ENCODE peak calls at places on chromosomes 5 and 9, in eight cellular contexts. M is HL-60, L is HCT116, Q is GM23338, W is GM12878, E is K562, G is HepG2, Z is SK-N-SH. S is an unnamed sample.

GRCh38 chr5:180607861-180608571 is 16.7 kb upstream of the SCGB3A1 start:
- DNase-seq in G (peak), L (no peak), W (no peak), E (no peak), M (no peak), Z (no peak), Q (no peak), S (no peak)

GRCh38 chr9:114223564-114224246 is 68.4 kb downstream of the COL27A1 start:
- DNase-seq in G (peak), W (no peak), E (peak), Q (no peak), M (no peak), L (peak), Z (no peak), S (peak)

GRCh38 chr5:19584131-19584530 is 403.9 kb downstream of the CDH18 start:
- DNase-seq in G (no peak), E (no peak), Z (no peak), W (no peak), Q (no peak), L (no peak), M (no peak), S (no peak)

GRCh38 chr5:54959673-54960418 is 25.5 kb downstream of the ESM1 start:
- DNase-seq in Q (peak), G (peak), E (peak), W (no peak), M (no peak), L (peak), Z (no peak), S (no peak)

GRCh38 chr5:175694371-175695160 is 36.7 kb downstream of the HRH2 start:
- DNase-seq in E (no peak), M (peak), Q (no peak), L (no peak), G (no peak), Z (no peak), W (no peak), S (no peak)

GRCh38 chr9:27763831-27764230 is 190.6 kb upstream of the C9orf72 start:
- DNase-seq in M (no peak), Z (no peak), L (no peak), E (no peak), W (no peak), G (no peak), Q (no peak), S (no peak)

GRCh38 chr9:129850821-129851540 is 15.7 kb downstream of the USP20 start:
- DNase-seq in Q (no peak), W (no peak), M (no peak), L (no peak), E (no peak), Z (no peak), G (no peak), S (no peak)

GRCh38 chr9:78218890-78219289 is 17.0 kb upstream of the CEP78 start:
- DNase-seq in L (no peak), G (no peak), W (no peak), Q (no peak), Z (no peak), E (no peak), M (no peak), S (no peak)

GRCh38 chr5:126016256-126016655 is 407.0 kb upstream of the GRAMD2B start:
- DNase-seq in W (no peak), Z (peak), M (no peak), E (no peak), G (no peak), Q (no peak), L (no peak), S (no peak)

GRCh38 chr5:54171645-54172384 is 138.6 kb downstream of the ARL15 start:
- DNase-seq in W (no peak), Q (no peak), G (no peak), M (no peak), L (no peak), Z (no peak), E (no peak), S (no peak)

GRCh38 chr9:826500-827280 is 14.8 kb upstream of the DMRT1 start:
- DNase-seq in E (peak), Q (peak), G (no peak), Z (no peak), L (no peak), W (no peak), M (no peak), S (no peak)

GRCh38 chr5:172129174-172129764 is 58.8 kb downstream of the STK10 start:
- DNase-seq in W (no peak), M (no peak), L (no peak), E (no peak), Q (no peak), G (no peak), Z (no peak), S (no peak)

GRCh38 chr9:133788819-133789733 is 50.9 kb upstream of the SARDH start:
- DNase-seq in E (no peak), G (peak), M (no peak), L (no peak), Q (no peak), W (no peak), Z (no peak), S (no peak)

GRCh38 chr5:115467631-115468030 is 76.9 kb downstream of the FEM1C start:
- DNase-seq in L (no peak), G (no peak), W (no peak), Z (no peak), E (no peak), Q (no peak), M (no peak), S (no peak)

GRCh38 chr5:122585111-122585415 is 189.8 kb upstream of the SNX2 start:
- DNase-seq in M (no peak), L (no peak), Q (no peak), G (no peak), Z (no peak), E (no peak), W (no peak), S (no peak)

GRCh38 chr5:171823269-171823668 is 37.7 kb downstream of the SMIM23 start:
- DNase-seq in E (no peak), W (no peak), M (no peak), L (no peak), Q (no peak), G (no peak), Z (no peak), S (no peak)

GRCh38 chr5:125607018-125607417 is 816.2 kb upstream of the GRAMD2B start:
- DNase-seq in E (no peak), Z (no peak), Q (no peak), G (no peak), L (no peak), W (no peak), M (no peak), S (no peak)

GRCh38 chr5:168136340-168136739 is 155.1 kb upstream of the WWC1 start:
- DNase-seq in Z (no peak), G (peak), M (no peak), Q (no peak), W (no peak), L (no peak), E (no peak), S (no peak)

GRCh38 chr5:168140256-168140655 is 151.2 kb upstream of the WWC1 start:
- DNase-seq in G (no peak), W (no peak), L (no peak), E (no peak), Z (no peak), M (no peak), Q (no peak), S (no peak)

GRCh38 chr5:168137265-168137664 is 154.2 kb upstream of the WWC1 start:
- DNase-seq in L (no peak), Z (no peak), Q (no peak), W (peak), M (no peak), G (no peak), E (no peak), S (no peak)

GRCh38 chr5:168132186-168132585 is 159.3 kb upstream of the WWC1 start:
- DNase-seq in M (no peak), Q (no peak), W (no peak), E (no peak), G (no peak), L (no peak), Z (no peak), S (no peak)

DNA sequence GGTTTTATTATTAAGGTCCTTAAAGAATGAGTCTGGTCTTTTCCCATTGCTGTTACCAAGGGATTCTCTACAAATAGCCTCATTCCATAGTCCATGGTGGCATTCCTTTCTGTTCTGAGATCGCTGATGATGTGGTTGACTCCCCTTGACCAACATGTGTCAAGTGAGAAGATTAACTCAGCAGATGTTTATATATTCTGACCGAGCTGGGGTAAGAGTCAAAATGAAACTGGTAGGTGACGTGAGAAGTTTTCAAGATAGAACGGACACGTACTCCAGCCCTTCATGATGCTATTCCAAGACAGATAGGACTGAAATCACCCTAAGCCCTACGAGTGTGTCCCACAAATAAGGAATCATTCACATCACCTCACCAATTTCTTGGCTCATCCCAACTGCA is 155.5 kb upstream of the WWC1 start:
- DNase-seq in M (no peak), G (no peak), L (no peak), E (no peak), Q (no peak), W (peak), Z (no peak), S (no peak)
- TF ChIP-seq POLR2AphosphoS5 in M (no peak), G (no peak), L (no peak), E (no peak), Q (no peak), W (no peak), Z (no peak), S (no peak)

GRCh38 chr5:80565330-80565729 is 4.8 kb downstream of the ANKRD34B start:
- DNase-seq in Z (no peak), W (no peak), E (no peak), M (no peak), G (no peak), L (no peak), Q (no peak), S (no peak)
- TF ChIP-seq REST in Z (no peak), W (no peak), E (no peak), M (no peak), G (no peak), L (no peak), Q (no peak), S (no peak)

DNA sequence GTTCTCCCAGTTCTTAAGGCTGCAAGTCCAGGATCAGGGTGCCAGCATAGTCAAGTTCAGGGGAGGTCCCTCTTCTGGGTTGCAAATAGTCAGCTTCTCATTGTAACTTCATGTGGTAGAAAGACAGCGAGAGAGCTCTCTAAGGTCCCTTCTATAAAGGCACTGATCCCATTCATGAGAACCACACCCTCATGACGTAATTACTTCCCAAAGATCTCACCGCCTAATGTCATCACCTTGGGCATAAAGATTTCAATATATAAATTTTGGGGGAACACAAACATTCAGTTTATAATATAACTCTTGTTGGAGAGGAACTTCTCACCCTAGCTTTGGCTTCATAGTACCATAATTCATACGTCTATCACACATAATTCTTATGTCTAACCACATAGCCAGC is 203.9 kb upstream of the VLDLR start:
- DNase-seq in E (no peak), Q (no peak), M (no peak), Z (no peak), L (no peak), G (no peak), W (no peak), S (no peak)
- H3K4me3 ChIP-seq in E (no peak), Q (no peak), M (no peak), Z (no peak), L (no peak), G (no peak), W (no peak), S (no peak)

GRCh38 chr5:132753135-132753987 is 6.1 kb downstream of the CCNI2 start:
- DNase-seq in Z (peak), Q (peak), M (no peak), G (peak), L (no peak), E (no peak), W (no peak), S (no peak)

GRCh38 chr5:132750471-132751230 is 3.4 kb downstream of the CCNI2 start:
- DNase-seq in E (no peak), Z (peak), Q (no peak), G (no peak), W (peak), L (no peak), M (no peak), S (no peak)

GRCh38 chr5:132752581-132753125 is 5.4 kb downstream of the CCNI2 start:
- DNase-seq in M (no peak), E (no peak), Z (no peak), L (no peak), G (no peak), W (no peak), Q (no peak), S (no peak)

GRCh38 chr5:132751444-132751843 is 4.2 kb downstream of the CCNI2 start:
- DNase-seq in G (no peak), W (peak), E (no peak), M (no peak), Q (no peak), L (no peak), Z (no peak), S (no peak)

GRCh38 chr5:132751971-132752580 is 4.8 kb downstream of the CCNI2 start:
- DNase-seq in W (no peak), M (no peak), Q (no peak), E (no peak), L (no peak), G (no peak), Z (peak), S (no peak)
- TF ChIP-seq POLR2AphosphoS5 in W (peak), M (no peak), Q (no peak), E (no peak), L (no peak), G (no peak), Z (no peak), S (no peak)

GRCh38 chr5:65263291-65263690 is 218.4 kb downstream of the ADAMTS6 start:
- DNase-seq in L (no peak), Q (no peak), W (no peak), Z (no peak), G (no peak), E (no peak), M (no peak), S (no peak)

GRCh38 chr5:65262094-65262493 is 219.6 kb downstream of the ADAMTS6 start:
- DNase-seq in G (no peak), E (peak), M (no peak), Z (peak), Q (no peak), L (no peak), W (no peak), S (no peak)

GRCh38 chr5:65261499-65261898 is 220.2 kb downstream of the ADAMTS6 start:
- DNase-seq in M (no peak), Q (no peak), W (no peak), L (no peak), E (no peak), Z (no peak), G (no peak), S (no peak)

GRCh38 chr5:65264420-65264819 is 217.3 kb downstream of the ADAMTS6 start:
- DNase-seq in W (no peak), E (no peak), L (no peak), Z (no peak), M (no peak), Q (peak), G (no peak), S (no peak)

DNA sequence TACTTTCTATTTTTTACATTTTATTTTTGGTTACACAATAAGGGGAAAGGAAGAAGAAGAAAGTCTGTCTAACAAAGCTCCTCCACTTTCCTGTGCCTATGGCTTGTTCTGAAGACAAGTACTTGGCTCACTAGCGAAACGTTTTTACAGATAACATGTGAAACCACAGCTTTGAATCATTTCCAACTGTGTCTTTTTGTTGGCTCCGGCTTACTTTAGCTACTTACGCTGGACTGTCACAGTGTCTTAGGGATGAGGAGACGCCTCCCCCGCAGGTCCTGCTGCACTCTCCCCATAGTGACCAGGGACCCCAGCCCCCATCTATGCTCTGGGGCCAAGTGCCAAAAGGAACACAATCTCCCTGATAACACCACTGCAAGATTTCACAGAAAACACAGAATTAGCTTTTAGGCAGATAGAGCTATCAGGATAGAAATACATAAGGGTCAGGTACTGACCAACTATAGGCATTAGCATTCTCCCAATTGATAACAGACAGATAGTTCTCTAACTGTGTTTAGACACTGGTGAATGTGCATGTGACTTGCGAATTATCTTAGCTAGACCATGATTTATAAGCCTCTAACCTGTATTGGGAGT is 219.0 kb downstream of the ADAMTS6 start:
- DNase-seq in L (no peak), E (peak), Q (no peak), W (no peak), G (no peak), Z (no peak), M (no peak), S (no peak)
- TF ChIP-seq REST in L (no peak), E (no peak), Q (no peak), W (no peak), G (no peak), Z (no peak), M (no peak), S (no peak)

DNA sequence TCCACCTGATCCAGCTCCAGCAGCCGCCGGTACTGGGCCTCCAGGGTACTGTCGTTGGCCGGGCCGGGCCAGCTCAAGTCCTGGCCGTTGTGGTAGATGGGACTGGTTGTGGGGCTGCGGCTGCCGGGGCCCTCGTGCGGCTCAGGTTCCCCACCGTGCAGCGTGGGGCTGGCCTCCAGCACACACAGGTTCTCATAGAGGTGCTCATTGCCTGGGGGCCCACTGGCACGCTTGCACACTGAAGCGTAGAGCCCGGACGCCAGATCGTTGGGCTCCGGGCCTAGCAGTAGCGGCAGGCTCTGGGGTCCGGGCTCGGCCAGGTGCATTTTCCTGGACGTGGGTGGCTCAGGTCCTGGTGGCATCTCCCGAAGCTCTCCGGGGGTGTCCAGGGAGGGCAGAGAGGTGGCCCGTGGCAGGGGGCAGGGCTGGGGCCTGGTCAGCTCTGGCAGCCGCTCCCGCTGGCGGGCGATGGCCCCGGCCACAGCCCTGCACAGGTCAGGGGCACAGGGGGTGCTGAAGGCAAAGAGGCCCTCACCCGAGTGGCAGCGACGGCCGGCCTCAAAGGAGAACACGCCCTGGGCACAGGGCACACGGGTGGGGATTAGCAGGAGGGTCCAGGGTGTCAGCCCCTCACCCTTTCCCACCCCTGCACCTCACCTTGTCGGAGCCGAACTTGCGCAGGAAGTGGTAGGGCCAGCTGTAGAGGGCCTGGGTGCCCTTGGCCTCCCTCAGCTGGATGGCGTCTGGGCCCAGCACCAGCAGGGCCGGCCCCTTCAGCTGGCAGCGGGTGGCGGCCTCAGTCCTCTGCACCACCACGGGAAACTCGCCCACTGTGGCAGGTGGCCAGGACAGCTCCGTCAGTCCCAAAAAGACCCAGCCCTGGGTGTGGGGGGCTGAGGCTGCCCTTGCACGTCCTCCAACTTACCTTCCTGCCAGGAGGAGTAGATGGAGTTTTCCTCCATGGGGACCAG is 5.3 kb downstream of the DOK3 start:
- DNase-seq in W (no peak), Z (no peak), E (no peak), L (no peak), G (no peak), Q (no peak), M (no peak), S (no peak)
- H3K4me3 ChIP-seq in W (no peak), Z (no peak), E (no peak), L (no peak), G (no peak), Q (no peak), M (no peak), S (no peak)

GRCh38 chr5:168802337-168802736 is 223.2 kb upstream of the PANK3 start:
- DNase-seq in E (no peak), G (no peak), L (no peak), Q (no peak), Z (no peak), W (no peak), M (no peak), S (no peak)

GRCh38 chr5:168808217-168808616 is 229.0 kb upstream of the PANK3 start:
- DNase-seq in G (no peak), Q (no peak), Z (no peak), W (no peak), E (no peak), M (no peak), L (no peak), S (no peak)

GRCh38 chr5:168798065-168799023 is 219.2 kb upstream of the PANK3 start:
- DNase-seq in E (no peak), M (no peak), G (no peak), Q (no peak), W (no peak), Z (no peak), L (no peak), S (no peak)

GRCh38 chr5:168807261-168807660 is 228.1 kb upstream of the PANK3 start:
- DNase-seq in W (no peak), Z (no peak), L (no peak), G (no peak), Q (no peak), M (no peak), E (no peak), S (no peak)

DNA sequence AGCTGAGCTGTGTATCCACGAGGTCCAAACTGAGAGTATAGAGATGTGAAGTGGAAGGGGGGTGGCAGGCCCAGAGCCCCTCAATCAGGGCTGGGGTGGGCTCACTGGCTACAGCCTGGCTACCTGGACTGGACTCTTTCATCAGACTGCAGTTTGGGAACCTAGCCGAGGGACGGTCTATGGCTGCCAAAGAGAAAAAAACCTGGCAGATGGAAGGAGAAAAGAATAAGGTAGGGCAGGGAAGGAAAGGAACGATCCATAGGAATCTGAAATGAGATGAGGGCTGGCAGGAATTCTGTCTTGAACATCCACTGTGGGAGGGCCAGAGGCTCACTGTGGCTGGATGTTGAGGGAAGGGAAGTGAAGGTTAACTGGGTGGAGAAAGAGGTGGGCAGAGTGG is 224.4 kb upstream of the PANK3 start:
- DNase-seq in Z (no peak), M (no peak), Q (no peak), E (no peak), G (no peak), L (no peak), W (no peak), S (no peak)
- TF ChIP-seq POLR2AphosphoS5 in Z (no peak), M (no peak), Q (no peak), E (no peak), G (no peak), L (no peak), W (no peak), S (no peak)